ENCODE peak calls at places on chromosome 19, in nine cellular contexts. R is NCI-H510A treated with DMSO at 0.1 percent for 48 hours, A is K562, J is fibroblast of mammary gland, Q is hypothalamus, H is SJCRH30, Y is AML-193, S is neural progenitor cell, F is ovary. C is an unnamed sample.

GRCh38 chr19:16070366-16070990 is 5.8 kb upstream of the TPM4 start:
- DNase-seq in R (no peak), Y (no peak), A (peak), H (no peak), S (no peak), Q (no peak), F (no peak), J (no peak), C (no peak)

GRCh38 chr19:51272183-51272817 is 21.4 kb downstream of the SIGLECL1 start:
- DNase-seq in J (no peak), S (no peak), A (no peak), H (no peak), Q (no peak), R (no peak), F (no peak), Y (no peak), C (peak)

GRCh38 chr19:40519352-40520322 is 52.8 kb downstream of the SPTBN4 start:
- DNase-seq in J (no peak), F (no peak), Y (no peak), A (no peak), R (no peak), Q (no peak), H (no peak), S (peak), C (peak)

GRCh38 chr19:4870025-4870700 is 2.7 kb upstream of the PLIN3 start:
- DNase-seq in R (no peak), H (peak), J (peak), Q (no peak), S (no peak), F (peak), Y (peak), A (peak), C (peak)

GRCh38 chr19:7676854-7677253 is at the start of gene MCEMP1:
- DNase-seq in Y (peak), A (no peak), Q (no peak), J (no peak), F (no peak), R (no peak), H (no peak), S (no peak), C (peak)

GRCh38 chr19:43780706-43781525 is at the start of gene KCNN4:
- DNase-seq in J (peak), Y (peak), H (no peak), Q (no peak), F (no peak), A (peak), S (no peak), R (no peak), C (peak)

GRCh38 chr19:14248578-14249011 is 42.6 kb upstream of the ADGRL1 start:
- DNase-seq in R (peak), Q (peak), S (peak), J (peak), F (peak), A (peak), H (peak), Y (no peak), C (no peak)

GRCh38 chr19:3692141-3693029 is 7.9 kb downstream of the PIP5K1C start:
- DNase-seq in A (peak), Y (no peak), S (no peak), F (no peak), J (no peak), R (no peak), H (peak), Q (no peak), C (no peak)

GRCh38 chr19:3398114-3398899 is 31.9 kb downstream of the NFIC start:
- DNase-seq in J (no peak), S (peak), R (no peak), Y (no peak), A (no peak), H (no peak), F (peak), Q (peak), C (no peak)

GRCh38 chr19:35978271-35978670 is 16.7 kb upstream of the SDHAF1 start:
- DNase-seq in H (no peak), F (no peak), Y (no peak), S (no peak), J (no peak), Q (no peak), R (no peak), A (no peak), C (no peak)

GRCh38 chr19:51777570-51778460 is 16.8 kb downstream of the FPR2 start:
- DNase-seq in Y (peak), R (peak), J (peak), Q (no peak), A (peak), H (peak), S (peak), F (peak), C (peak)

GRCh38 chr19:4633140-4633967 is 6.0 kb upstream of the TNFAIP8L1 start:
- DNase-seq in S (peak), R (peak), F (no peak), A (peak), Q (no peak), H (peak), Y (peak), J (peak), C (peak)

GRCh38 chr19:14871619-14872230 is 14.2 kb downstream of the OR7A17 start:
- DNase-seq in A (peak), Y (peak), Q (no peak), R (peak), F (no peak), S (no peak), J (peak), H (peak), C (peak)

GRCh38 chr19:34323433-34324204 is 41.4 kb upstream of the GPI start:
- DNase-seq in J (no peak), S (peak), Q (no peak), F (no peak), A (no peak), Y (no peak), R (no peak), H (no peak), C (no peak)

GRCh38 chr19:10887616-10888367 is 16.4 kb downstream of the CARM1 start:
- DNase-seq in J (no peak), A (no peak), F (no peak), Q (no peak), H (no peak), R (no peak), S (no peak), Y (no peak), C (no peak)

GRCh38 chr19:38375098-38375493 is 725 bp downstream of the PSMD8 start:
- DNase-seq in R (peak), Y (no peak), Q (no peak), J (no peak), A (no peak), F (no peak), S (no peak), H (peak), C (no peak)

GRCh38 chr19:5072115-5072514 is 103.2 kb downstream of the KDM4B start:
- DNase-seq in H (no peak), R (no peak), Y (no peak), A (no peak), S (no peak), F (no peak), J (no peak), Q (no peak), C (no peak)

C was measured in MV-4-11.